ENCODE peak calls at places on chromosomes 12 and 14, in eight cellular contexts. T, U, P, V, W, Z, S and K are unnamed samples.

GRCh38 chr14:60771117-60771516 is 36.6 kb downstream of the MNAT1 start:
- DNase-seq in T (no peak), U (no peak), P (no peak), V (no peak), W (no peak), Z (no peak), S (no peak), K (no peak)

GRCh38 chr14:52553002-52553670 is 500 bp downstream of the GPR137C start:
- DNase-seq in T (no peak), U (peak), P (peak), V (peak), W (no peak), Z (peak), S (peak), K (peak)

GRCh38 chr12:5096241-5096880 is 52.7 kb downstream of the KCNA5 start:
- DNase-seq in T (no peak), U (no peak), P (no peak), V (no peak), W (peak), Z (peak), S (no peak), K (no peak)

GRCh38 chr12:118984206-118984943 is 3.0 kb downstream of the SRRM4 start:
- DNase-seq in T (no peak), U (no peak), P (no peak), V (no peak), W (no peak), Z (no peak), S (no peak), K (no peak)

GRCh38 chr14:71333705-71334104 is 426.4 kb downstream of the PCNX1 start:
- DNase-seq in T (no peak), U (no peak), P (no peak), V (no peak), W (no peak), Z (no peak), S (no peak), K (no peak)

GRCh38 chr12:120369476-120370342 is 745 bp upstream of the MSI1 start:
- DNase-seq in T (no peak), U (no peak), P (no peak), V (peak), W (no peak), Z (no peak), S (no peak), K (no peak)

GRCh38 chr14:51806026-51806590 is 54.3 kb upstream of the GNG2 start:
- DNase-seq in T (no peak), U (no peak), P (no peak), V (no peak), W (no peak), Z (no peak), S (no peak), K (no peak)

GRCh38 chr12:30996752-30997151 is 70.2 kb downstream of the TSPAN11 start:
- DNase-seq in T (no peak), U (no peak), P (no peak), V (no peak), W (no peak), Z (no peak), S (no peak), K (no peak)

GRCh38 chr12:15230137-15230536 is 8.9 kb upstream of the RERG start:
- DNase-seq in T (no peak), U (no peak), P (no peak), V (no peak), W (no peak), Z (no peak), S (no peak), K (no peak)

GRCh38 chr12:77847665-77848431 is 17.2 kb downstream of the NAV3 start:
- DNase-seq in T (peak), U (no peak), P (no peak), V (no peak), W (peak), Z (peak), S (no peak), K (no peak)

GRCh38 chr12:130656411-130656810 is 59.7 kb downstream of the RIMBP2 start:
- DNase-seq in T (no peak), U (no peak), P (peak), V (no peak), W (no peak), Z (no peak), S (no peak), K (no peak)

GRCh38 chr14:54622189-54622958 is 55.4 kb downstream of the SAMD4A start:
- DNase-seq in T (no peak), U (no peak), P (no peak), V (no peak), W (no peak), Z (no peak), S (no peak), K (no peak)

GRCh38 chr14:46279776-46280175 is 371.8 kb downstream of the RPL10L start:
- DNase-seq in T (no peak), U (no peak), P (no peak), V (no peak), W (no peak), Z (no peak), S (no peak), K (no peak)

GRCh38 chr14:41549821-41550597 is 56.7 kb upstream of the LRFN5 start:
- DNase-seq in T (peak), U (no peak), P (no peak), V (no peak), W (no peak), Z (peak), S (no peak), K (no peak)

GRCh38 chr12:132610051-132610759 is at the start of gene LRCOL1:
- DNase-seq in T (peak), U (no peak), P (peak), V (peak), W (peak), Z (peak), S (no peak), K (no peak)

GRCh38 chr12:124835652-124836410 is 27.8 kb downstream of the SCARB1 start:
- DNase-seq in T (no peak), U (no peak), P (no peak), V (no peak), W (no peak), Z (no peak), S (no peak), K (no peak)

GRCh38 chr14:58738189-58738836 is 100.6 kb downstream of the DACT1 start:
- DNase-seq in T (peak), U (no peak), P (no peak), V (no peak), W (peak), Z (peak), S (peak), K (no peak)

GRCh38 chr12:2634481-2634880 is 160.3 kb upstream of the FKBP4 start:
- DNase-seq in T (no peak), U (no peak), P (no peak), V (no peak), W (no peak), Z (no peak), S (peak), K (no peak)

GRCh38 chr12:57549909-57550627 is at the start of gene KIF5A:
- DNase-seq in T (no peak), U (peak), P (peak), V (peak), W (no peak), Z (no peak), S (no peak), K (no peak)

GRCh38 chr12:45981075-45981837 is 9.1 kb downstream of the SCAF11 start:
- DNase-seq in T (no peak), U (no peak), P (no peak), V (no peak), W (no peak), Z (no peak), S (no peak), K (no peak)

GRCh38 chr12:124556896-124557501 is 10.4 kb downstream of the NCOR2 start:
- DNase-seq in T (no peak), U (no peak), P (peak), V (peak), W (no peak), Z (no peak), S (no peak), K (no peak)

GRCh38 chr12:2976581-2976996 is 17.4 kb downstream of the TEAD4 start:
- DNase-seq in T (no peak), U (no peak), P (no peak), V (no peak), W (no peak), Z (peak), S (no peak), K (no peak)

GRCh38 chr14:101716956-101717662 is 44.4 kb upstream of the PPP2R5C start:
- DNase-seq in T (no peak), U (no peak), P (no peak), V (no peak), W (no peak), Z (no peak), S (peak), K (no peak)

GRCh38 chr14:105069887-105070759 is 4.9 kb upstream of the GPR132 start:
- DNase-seq in T (no peak), U (peak), P (peak), V (no peak), W (no peak), Z (peak), S (no peak), K (no peak)

GRCh38 chr12:9064815-9065606 is 50.7 kb downstream of the A2M start:
- DNase-seq in T (no peak), U (peak), P (peak), V (peak), W (no peak), Z (peak), S (peak), K (peak)

GRCh38 chr12:30880061-30880460 is 46.5 kb upstream of the TSPAN11 start:
- DNase-seq in T (no peak), U (no peak), P (no peak), V (peak), W (no peak), Z (no peak), S (no peak), K (no peak)

GRCh38 chr14:76880432-76880831 is 54.2 kb downstream of the LRRC74A start:
- DNase-seq in T (no peak), U (no peak), P (no peak), V (no peak), W (no peak), Z (no peak), S (no peak), K (no peak)

GRCh38 chr12:118436986-118437385 is 60.6 kb downstream of the SUDS3 start:
- DNase-seq in T (no peak), U (no peak), P (no peak), V (no peak), W (no peak), Z (no peak), S (no peak), K (no peak)

DNA sequence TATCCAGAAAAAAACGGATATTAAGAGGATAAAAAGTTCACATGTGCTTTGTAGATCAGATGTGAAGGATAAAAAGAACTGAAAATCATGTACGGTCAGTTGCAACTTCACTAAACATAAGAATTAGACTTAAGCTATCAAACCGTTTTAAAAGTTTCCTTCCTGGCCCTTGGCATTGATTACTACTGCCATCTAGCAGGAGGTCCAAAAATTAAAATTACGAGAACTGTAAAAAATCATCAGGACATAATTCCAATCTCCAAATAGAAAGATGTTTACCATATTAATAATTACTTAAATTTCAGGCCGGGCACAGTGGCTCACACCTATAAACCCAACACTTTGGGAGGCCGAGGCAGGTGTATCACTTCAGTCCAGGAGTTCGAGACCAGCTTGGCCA is 7.9 kb downstream of the WDR89 start:
- DNase-seq in T (no peak), U (no peak), P (no peak), V (no peak), W (no peak), Z (peak), S (no peak), K (no peak)
- TF ChIP-seq CTCF in T (no peak), U (no peak), P (no peak), V (no peak), W (peak), Z (peak), S (no peak), K (no peak)

DNA sequence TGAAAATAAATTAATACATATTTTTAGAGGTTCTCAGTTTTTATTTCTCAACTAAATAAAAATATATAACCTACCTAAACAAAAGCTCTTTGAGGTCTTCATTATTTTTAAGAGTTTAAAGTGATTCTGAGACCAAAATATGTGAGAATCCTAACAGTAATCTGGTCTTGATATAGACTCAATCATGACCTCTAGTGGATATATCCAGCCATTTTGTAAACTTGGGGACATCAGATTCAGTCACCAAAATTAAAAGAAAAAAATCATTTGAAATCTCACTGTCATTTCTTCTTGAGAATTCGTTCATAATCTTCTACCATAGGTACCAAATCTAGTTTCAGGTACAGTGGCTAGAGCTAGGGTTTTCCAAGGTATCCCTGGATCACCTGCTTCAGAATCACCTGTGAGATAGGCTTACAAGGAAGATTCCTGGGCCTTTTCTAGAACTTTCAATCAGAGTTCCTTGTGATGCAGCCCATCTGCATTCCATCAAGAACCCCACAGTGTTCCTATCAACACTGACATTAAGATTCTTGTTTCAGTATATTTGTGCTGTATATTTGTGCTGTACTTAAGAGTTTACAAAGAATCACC is 214.9 kb downstream of the ADAMTS20 start:
- DNase-seq in T (peak), U (no peak), P (no peak), V (peak), W (no peak), Z (peak), S (no peak), K (no peak)
- TF ChIP-seq CTCF in T (peak), U (peak), P (peak), V (peak), W (peak), Z (peak), S (peak), K (peak)

DNA sequence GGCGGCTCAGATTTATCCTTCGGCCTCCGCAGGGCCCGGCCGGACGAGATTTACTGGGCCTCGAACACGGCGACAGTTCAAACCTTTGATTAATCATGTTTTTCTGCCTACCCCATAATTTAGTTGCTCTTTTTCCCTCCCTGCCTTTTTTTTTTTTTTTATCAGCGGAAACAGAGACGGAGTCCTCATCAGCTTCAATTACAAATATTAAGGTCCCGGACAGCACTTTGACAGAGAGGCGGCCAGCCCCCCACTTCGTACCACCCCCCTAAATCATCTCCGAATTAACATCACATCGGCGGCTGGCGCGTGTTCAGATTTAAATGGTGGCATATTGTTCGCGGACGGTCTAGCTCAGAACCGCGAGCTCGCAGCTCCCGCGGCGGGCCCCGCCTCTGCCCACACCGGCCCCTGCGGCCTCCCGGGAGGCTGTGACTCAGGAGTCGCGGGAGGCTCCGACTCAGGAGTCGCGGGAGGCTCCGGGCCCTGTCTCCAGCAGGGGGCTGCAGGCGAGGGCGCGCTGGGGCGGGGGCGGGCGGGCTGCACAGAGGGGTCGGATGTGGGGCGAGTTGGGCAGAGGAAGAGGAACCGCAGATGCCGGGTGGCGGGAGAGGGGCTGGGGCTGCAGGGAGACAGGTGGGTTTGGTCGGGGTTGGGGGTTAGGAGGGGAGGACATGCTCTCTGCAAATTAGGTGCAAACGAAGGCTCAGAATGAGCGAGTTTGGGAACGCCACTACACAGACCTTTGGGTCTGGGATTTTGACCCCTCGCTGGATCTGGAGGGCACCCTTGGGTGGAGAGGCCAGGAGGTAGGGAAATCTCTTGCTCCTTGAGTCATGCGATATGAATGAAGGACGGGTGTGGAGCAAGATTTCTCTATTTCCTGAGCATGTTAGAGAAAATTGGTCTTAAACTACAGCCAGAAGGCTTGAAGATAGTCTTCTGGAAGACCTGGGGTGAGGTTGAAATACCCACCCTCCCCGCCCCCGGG is 19.6 kb upstream of the ATP5MC2 start:
- DNase-seq in T (no peak), U (no peak), P (peak), V (peak), W (no peak), Z (peak), S (no peak), K (no peak)
- TF ChIP-seq CTCF in T (peak), U (no peak), P (no peak), V (peak), W (peak), Z (peak), S (no peak), K (peak)

DNA sequence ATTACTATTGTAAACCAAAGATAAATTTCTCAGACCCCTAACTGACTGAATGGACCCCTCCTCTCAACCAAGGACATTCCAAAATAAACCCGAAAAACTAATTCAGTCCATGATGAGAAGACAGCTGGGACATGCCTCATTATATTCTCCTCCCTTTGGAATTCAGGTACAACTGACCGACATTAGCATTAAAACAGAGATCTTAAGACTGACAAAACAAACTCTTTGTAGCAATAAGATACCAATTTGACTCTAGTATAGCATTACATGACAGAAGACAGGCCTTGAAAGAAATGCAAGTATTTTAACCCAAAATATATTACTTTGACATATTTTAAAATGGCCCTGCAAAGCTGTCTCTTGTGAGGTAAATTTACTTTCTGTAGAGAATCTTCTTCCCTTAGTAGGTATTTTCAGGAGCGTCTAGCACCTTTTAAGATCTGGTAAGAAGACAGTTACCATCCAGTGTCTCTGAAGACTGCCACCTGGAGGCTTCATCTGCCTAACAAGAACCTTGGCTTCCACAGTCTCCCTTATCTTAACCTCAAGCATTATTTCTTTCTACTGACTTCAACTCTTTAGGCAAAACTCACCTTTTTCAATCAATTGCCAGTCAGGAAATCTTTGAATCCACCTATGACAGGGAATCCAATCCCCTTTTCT is 957.5 kb downstream of the SLC6A15 start:
- DNase-seq in T (no peak), U (no peak), P (no peak), V (peak), W (no peak), Z (no peak), S (no peak), K (no peak)
- TF ChIP-seq CTCF in T (peak), U (no peak), P (no peak), V (peak), W (no peak), Z (no peak), S (peak), K (peak)

DNA sequence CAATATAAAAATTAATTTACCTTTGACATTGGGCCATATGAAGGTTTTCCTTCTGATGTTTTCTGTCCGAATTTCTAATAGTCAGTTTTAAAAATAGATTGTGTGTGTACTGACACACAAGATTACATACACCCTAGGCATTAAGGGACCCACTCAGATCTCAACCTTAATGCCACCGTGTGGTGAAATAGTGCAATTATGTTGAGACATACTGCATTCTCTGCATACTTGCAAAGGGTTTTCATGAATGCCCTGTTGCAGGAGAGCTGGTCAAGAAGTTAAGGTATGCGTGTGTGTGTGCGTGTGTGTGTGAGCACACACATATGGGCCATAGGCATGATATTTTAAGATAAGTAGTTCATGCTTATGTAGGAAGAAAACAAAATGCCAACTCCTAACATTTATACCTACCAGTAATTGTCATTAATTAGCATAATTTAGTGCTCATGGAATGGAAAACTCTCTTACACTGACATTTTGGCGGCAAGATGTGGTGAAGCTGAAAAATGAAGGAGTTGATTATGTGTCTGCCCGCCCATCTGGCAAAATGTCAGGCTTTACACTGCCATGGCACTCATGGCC is 58.8 kb downstream of the PIK3C2G start:
- DNase-seq in T (peak), U (peak), P (no peak), V (peak), W (peak), Z (peak), S (no peak), K (no peak)
- TF ChIP-seq CTCF in T (peak), U (peak), P (peak), V (peak), W (peak), Z (peak), S (peak), K (peak)